ENCODE peak calls at places on chromosome 22, in four cellular contexts. I is cardiac muscle cell, X is activated B cell treated with CpG ODN at 0.5 μM for 24 hours, K is endothelial cell. E is an unnamed sample.

GRCh38 chr22:32880906-32881596 is 79.5 kb downstream of the TIMP3 start:
- DNase-seq in I (peak), X (no peak), K (peak), E (peak)

GRCh38 chr22:40531951-40532900 is 104.3 kb downstream of the MRTFA start:
- DNase-seq in I (no peak), X (no peak), K (no peak), E (no peak)

GRCh38 chr22:37080438-37080837 is 28.9 kb downstream of the KCTD17 start:
- DNase-seq in I (no peak), X (no peak), K (no peak), E (no peak)

GRCh38 chr22:41656515-41656914 is 32.2 kb downstream of the SNU13 start:
- DNase-seq in I (no peak), X (no peak), K (no peak), E (no peak)

GRCh38 chr22:39179841-39180335 is 27.4 kb upstream of the CBX7 start:
- DNase-seq in I (no peak), X (no peak), K (no peak), E (no peak)

GRCh38 chr22:46007848-46008261 is 30.9 kb upstream of the WNT7B start:
- DNase-seq in I (no peak), X (no peak), K (no peak), E (peak)

GRCh38 chr22:35328472-35328885 is 28.8 kb downstream of the TOM1 start:
- DNase-seq in I (no peak), X (no peak), K (no peak), E (no peak)

GRCh38 chr22:17332109-17332508 is 37.2 kb upstream of the CECR2 start:
- DNase-seq in I (no peak), X (no peak), K (no peak), E (no peak)

GRCh38 chr22:49613871-49614270 is 213.8 kb downstream of the BRD1 start:
- DNase-seq in I (no peak), X (no peak), K (no peak), E (no peak)

GRCh38 chr22:44707752-44708151 is 5.7 kb downstream of the PRR5 start:
- DNase-seq in I (no peak), X (no peak), K (no peak), E (no peak)

GRCh38 chr22:40502919-40503318 is 132.5 kb downstream of the SGSM3 start:
- DNase-seq in I (no peak), X (no peak), K (no peak), E (no peak)

GRCh38 chr22:19291218-19291579 is 320 bp downstream of the CLTCL1 start:
- DNase-seq in I (peak), X (no peak), K (peak), E (peak)

GRCh38 chr22:22709719-22710445 is 65.5 kb downstream of the GGTLC2 start:
- DNase-seq in I (no peak), X (no peak), K (peak), E (peak)

GRCh38 chr22:23036684-23037428 is 33.5 kb upstream of the GNAZ start:
- DNase-seq in I (no peak), X (no peak), K (no peak), E (no peak)

GRCh38 chr22:41838842-41839618 is 6.1 kb downstream of the SREBF2 start:
- DNase-seq in I (no peak), X (no peak), K (no peak), E (no peak)

GRCh38 chr22:45946805-45947600 is 30.0 kb downstream of the WNT7B start:
- DNase-seq in I (no peak), X (no peak), K (no peak), E (no peak)

GRCh38 chr22:30816413-30816812 is 121.7 kb downstream of the OSBP2 start:
- DNase-seq in I (no peak), X (no peak), K (no peak), E (no peak)
- TF ChIP-seq CTCF in I (no peak), X (no peak), K (no peak), E (no peak)

DNA sequence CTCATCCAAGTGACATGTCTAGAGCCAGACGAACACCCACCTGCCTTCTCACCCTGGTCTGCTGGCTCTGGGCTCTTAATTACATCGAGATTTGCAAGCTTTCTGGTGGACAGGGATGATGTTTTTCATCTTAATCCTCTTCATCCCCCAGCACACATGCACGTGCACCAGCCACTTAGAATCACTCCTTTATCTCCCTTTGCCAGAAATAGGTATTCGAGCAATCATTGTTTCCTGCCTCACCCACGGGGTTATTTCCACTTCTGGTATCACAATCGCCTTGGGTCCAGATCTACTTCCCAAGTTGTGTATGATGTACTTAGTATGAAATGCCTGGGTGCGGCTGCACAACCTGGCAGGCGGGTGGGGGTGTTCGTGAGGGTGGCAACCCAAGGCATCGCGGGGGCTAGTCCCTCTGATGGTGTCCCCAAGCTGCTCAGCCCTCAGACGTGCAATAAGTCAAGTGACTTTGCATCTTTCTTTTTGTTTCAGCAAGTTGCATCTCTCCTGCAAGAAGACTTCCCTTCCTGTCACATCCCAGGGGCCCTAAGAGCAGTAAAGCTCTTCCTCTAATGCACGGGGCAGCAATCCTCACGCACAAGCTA is 475.6 kb downstream of the MIAT start:
- DNase-seq in I (peak), X (no peak), K (no peak), E (no peak)
- TF ChIP-seq CTCF in I (no peak), X (no peak), K (no peak), E (no peak)

GRCh38 chr22:20834206-20834605 is 24.4 kb downstream of the PI4KA start:
- DNase-seq in I (no peak), X (no peak), K (no peak), E (no peak)
- TF ChIP-seq CTCF in I (no peak), X (no peak), K (no peak), E (no peak)

DNA sequence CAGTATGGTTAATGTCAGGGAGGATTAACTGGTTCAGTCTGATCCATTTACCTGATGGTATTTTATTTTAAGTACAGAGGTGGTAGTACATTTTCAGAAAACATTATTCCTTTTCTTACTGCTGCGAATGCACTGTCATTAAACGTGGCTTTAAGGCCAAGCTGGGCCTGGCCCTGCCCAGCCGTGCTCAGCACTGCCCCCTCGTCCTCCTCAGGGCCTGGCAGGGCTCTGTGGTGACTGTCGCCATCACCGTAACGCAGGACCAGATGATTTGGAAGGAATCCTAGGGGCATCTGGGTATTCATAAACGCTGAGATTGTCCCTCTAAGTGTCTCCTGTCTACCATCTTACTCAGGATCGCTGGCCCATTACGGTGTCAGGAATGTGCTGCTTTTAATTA is 302.0 kb downstream of the TBC1D22A start:
- DNase-seq in I (no peak), X (no peak), K (no peak), E (no peak)
- TF ChIP-seq CTCF in I (no peak), X (no peak), K (no peak), E (no peak)

DNA sequence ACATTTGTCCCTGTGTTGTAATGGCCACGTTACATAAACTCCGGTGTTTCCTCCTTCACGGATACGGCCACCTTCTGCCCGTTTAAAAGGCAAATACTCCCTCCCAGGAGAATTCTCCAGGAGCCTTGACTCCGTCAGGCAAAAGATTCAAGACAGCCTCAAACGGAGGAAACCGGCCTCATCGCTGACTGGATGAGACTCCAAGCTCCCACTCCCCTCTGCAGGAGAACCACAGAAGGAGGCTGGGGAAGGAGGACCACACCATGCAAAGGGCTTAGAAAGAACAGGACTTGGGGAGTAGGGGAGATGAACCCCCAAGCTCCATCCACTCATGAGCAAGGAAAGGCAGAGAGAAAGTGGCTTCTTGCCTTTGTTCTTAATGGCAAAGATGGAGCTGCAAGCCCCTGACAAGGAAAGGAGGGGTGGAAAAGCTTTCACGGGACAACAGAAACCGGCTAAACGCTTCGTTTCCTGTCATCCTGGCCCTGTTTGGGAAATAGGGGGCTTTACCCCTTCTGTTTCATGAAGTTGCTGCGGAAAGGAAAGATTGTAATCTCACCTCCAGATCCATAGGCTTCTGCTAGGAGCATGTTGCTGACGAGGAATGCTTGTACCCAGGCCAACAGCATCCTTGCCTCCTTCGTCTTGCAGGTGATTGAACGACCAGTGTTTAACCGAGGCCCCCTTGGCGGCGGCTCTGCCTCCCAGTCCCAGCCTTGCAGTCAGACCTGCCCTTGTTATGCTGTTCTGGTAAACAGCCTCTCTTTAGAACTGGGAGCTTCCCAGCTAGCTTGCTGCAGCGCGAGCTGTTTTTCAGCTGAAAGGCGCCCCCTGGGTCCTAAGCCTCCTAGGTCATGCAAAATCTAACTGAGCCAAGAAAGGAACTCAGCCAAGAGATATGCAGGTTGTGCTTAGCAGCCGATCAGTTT is at the start of gene PIK3IP1:
- DNase-seq in I (peak), X (peak), K (peak), E (peak)
- TF ChIP-seq CTCF in I (peak), X (no peak), K (no peak), E (peak)

E was measured in BE2C.